ENCODE peak calls at places on chromosomes 1 and 21, in four cellular contexts. Y is H1, P is IMR-90, C is K562. K is an unnamed sample.

GRCh38 chr1:23931481-23931880 is 18.3 kb upstream of the CNR2 start:
- DNase-seq in Y (no peak), P (no peak), C (no peak), K (no peak)

GRCh38 chr1:116347678-116348077 is 25.4 kb upstream of the ATP1A1 start:
- DNase-seq in Y (no peak), P (no peak), C (no peak), K (no peak)

GRCh38 chr21:33682992-33683627 is 40.8 kb downstream of the ITSN1 start:
- DNase-seq in Y (peak; percentile 5), P (peak; percentile 88), C (no peak), K (peak; percentile 77)

GRCh38 chr1:58741689-58742553 is 41.9 kb downstream of the JUN start:
- DNase-seq in Y (no peak), P (no peak), C (no peak), K (no peak)

GRCh38 chr21:37264808-37265207 is 2.3 kb downstream of the VPS26C start:
- DNase-seq in Y (no peak), P (no peak), C (no peak), K (no peak)

GRCh38 chr1:91506071-91506470 is 5.4 kb downstream of the CDC7 start:
- DNase-seq in Y (no peak), P (no peak), C (no peak), K (no peak)

GRCh38 chr21:21675601-21676000 is 677.4 kb downstream of the NCAM2 start:
- DNase-seq in Y (no peak), P (no peak), C (no peak), K (no peak)

GRCh38 chr1:248853668-248854375 is 5.1 kb downstream of the ZNF692 start:
- DNase-seq in Y (no peak), P (no peak), C (no peak), K (no peak)

GRCh38 chr1:3250624-3251023 is 181.6 kb downstream of the PRDM16 start:
- DNase-seq in Y (no peak), P (no peak), C (no peak), K (no peak)

GRCh38 chr21:36697473-36698159 is 1.3 kb upstream of the SIM2 start:
- DNase-seq in Y (no peak), P (no peak), C (no peak), K (no peak)

GRCh38 chr1:241408170-241408569 is 51.2 kb upstream of the RGS7 start:
- DNase-seq in Y (no peak), P (peak; percentile 43), C (no peak), K (no peak)

GRCh38 chr1:2558861-2559260 is 2.7 kb downstream of the TNFRSF14 start:
- DNase-seq in Y (no peak), P (no peak), C (no peak), K (no peak)

GRCh38 chr1:37741130-37741529 is 23.8 kb downstream of the EPHA10 start:
- DNase-seq in Y (no peak), P (peak; percentile 6), C (no peak), K (peak; percentile 34)

GRCh38 chr1:12480748-12481362 is 137.2 kb downstream of the DHRS3 start:
- DNase-seq in Y (no peak), P (peak; percentile 96), C (no peak), K (peak; percentile 71)

GRCh38 chr1:243974451-243975292 is 76.4 kb upstream of the ZBTB18 start:
- DNase-seq in Y (no peak), P (peak; percentile 24), C (no peak), K (no peak)

GRCh38 chr1:36352141-36352909 is 28.9 kb upstream of the EVA1B start:
- DNase-seq in Y (no peak), P (peak; percentile 42), C (no peak), K (no peak)

GRCh38 chr1:173113015-173113741 is 62.4 kb upstream of the TNFSF18 start:
- DNase-seq in Y (no peak), P (peak; percentile 85), C (no peak), K (no peak)

GRCh38 chr1:248821101-248821500 is 4.6 kb downstream of the SH3BP5L start:
- DNase-seq in Y (no peak), P (peak; percentile 87), C (no peak), K (peak; percentile 56)

GRCh38 chr1:156836892-156837291 is 20.2 kb upstream of the SH2D2A start:
- DNase-seq in Y (no peak), P (no peak), C (no peak), K (no peak)

GRCh38 chr1:32770221-32770731 is 46.9 kb downstream of the YARS1 start:
- DNase-seq in Y (no peak), P (no peak), C (no peak), K (no peak)

GRCh38 chr1:247111636-247112478 is 7.7 kb upstream of the ZNF669 start:
- DNase-seq in Y (no peak), P (peak; percentile 47), C (peak; percentile 84), K (peak; percentile 27)

GRCh38 chr1:8384577-8384976 is 66.7 kb downstream of the SLC45A1 start:
- DNase-seq in Y (no peak), P (no peak), C (no peak), K (no peak)

GRCh38 chr1:210586785-210587184 is 258.1 kb downstream of the HHAT start:
- DNase-seq in Y (no peak), P (no peak), C (no peak), K (no peak)

GRCh38 chr1:33466159-33466558 is 6.3 kb upstream of the ZSCAN20 start:
- DNase-seq in Y (no peak), P (no peak), C (no peak), K (no peak)

GRCh38 chr1:197633447-197634039 is 141.7 kb downstream of the DENND1B start:
- DNase-seq in Y (no peak), P (no peak), C (no peak), K (no peak)

GRCh38 chr1:38609166-38609880 is 250.2 kb downstream of the RRAGC start:
- DNase-seq in Y (no peak), P (no peak), C (no peak), K (no peak)

GRCh38 chr1:85317580-85317979 is 41.1 kb upstream of the BCL10 start:
- DNase-seq in Y (no peak), P (no peak), C (no peak), K (no peak)

GRCh38 chr1:202202500-202203168 is 9.0 kb downstream of the LGR6 start:
- DNase-seq in Y (no peak), P (no peak), C (no peak), K (no peak)

GRCh38 chr1:241738710-241739109 is 86.6 kb downstream of the WDR64 start:
- DNase-seq in Y (no peak), P (no peak), C (no peak), K (no peak)

GRCh38 chr1:27021347-27022031 is 8.8 kb upstream of the TENT5B start:
- DNase-seq in Y (no peak), P (peak; percentile 41), C (no peak), K (no peak)

GRCh38 chr1:22753396-22754083 is 42.9 kb downstream of the EPHB2 start:
- DNase-seq in Y (no peak), P (peak; percentile 82), C (no peak), K (no peak)

GRCh38 chr21:42202321-42202720 is 16.6 kb upstream of the ABCG1 start:
- DNase-seq in Y (no peak), P (no peak), C (no peak), K (no peak)

GRCh38 chr1:8396912-8397406 is 79.0 kb downstream of the SLC45A1 start:
- DNase-seq in Y (no peak), P (peak; percentile 99), C (no peak), K (peak; percentile 67)

GRCh38 chr1:89765774-89766173 is 55.1 kb upstream of the LRRC8D start:
- DNase-seq in Y (no peak), P (no peak), C (no peak), K (no peak)

GRCh38 chr1:89762431-89762800 is 58.4 kb upstream of the LRRC8D start:
- DNase-seq in Y (no peak), P (no peak), C (no peak), K (no peak)

GRCh38 chr1:89761901-89762300 is 58.9 kb upstream of the LRRC8D start:
- DNase-seq in Y (no peak), P (no peak), C (no peak), K (no peak)

GRCh38 chr1:89762801-89763648 is 57.8 kb upstream of the LRRC8D start:
- DNase-seq in Y (peak; percentile 58), P (peak; percentile 78), C (peak; percentile 88), K (peak; percentile 67)

DNA sequence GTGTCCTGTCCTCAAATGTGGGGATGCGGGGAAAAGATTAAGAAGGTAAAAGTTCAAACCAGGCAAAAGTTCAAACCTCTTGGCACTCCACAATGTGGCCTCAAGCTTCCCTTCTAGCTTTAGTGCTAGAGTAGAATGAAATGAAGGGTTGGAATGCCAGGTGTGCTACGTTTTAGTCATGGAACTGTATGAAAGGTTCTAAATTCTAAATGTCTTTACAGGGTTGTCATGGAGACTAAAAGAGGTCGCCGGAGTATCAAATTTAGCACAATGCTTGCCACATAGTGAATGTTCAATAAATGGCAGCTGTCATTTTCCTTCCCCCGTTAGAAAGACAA is 57.2 kb upstream of the LRRC8D start:
- DNase-seq in Y (no peak), P (no peak), C (no peak), K (no peak)
- TF ChIP-seq MAFK in Y (no peak), P (no peak), C (no peak), K (no peak)

GRCh38 chr1:148264374-148265276 is 112.5 kb upstream of the NBPF11 start:
- DNase-seq in Y (peak; percentile 95), P (peak; percentile 71), C (peak; percentile 71), K (peak; percentile 99)
- TF ChIP-seq MAFK in Y (peak; percentile 88), P (peak; percentile 27), C (peak; percentile 84), K (peak; percentile 100)

DNA sequence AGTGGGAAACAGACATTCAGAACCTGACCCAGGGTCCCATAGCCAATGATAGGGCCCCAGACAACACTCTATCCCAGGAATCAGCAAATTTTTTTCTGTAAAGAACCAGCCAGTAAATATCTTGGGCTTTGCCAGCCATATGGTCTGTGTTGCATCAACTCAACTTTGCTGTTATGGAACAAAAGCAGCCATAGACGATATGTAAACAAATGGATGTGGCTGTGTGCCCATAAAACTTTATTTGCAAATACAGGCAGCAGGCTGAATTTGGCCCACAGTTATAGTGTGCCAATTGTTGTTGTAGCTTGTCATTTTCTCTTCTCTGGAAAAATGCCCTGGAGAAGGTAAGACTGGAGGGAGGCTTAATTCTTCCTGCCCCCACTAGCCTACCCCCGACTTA is 431.1 kb upstream of the VAMP3 start:
- DNase-seq in Y (no peak), P (peak; percentile 41), C (no peak), K (no peak)
- TF ChIP-seq MAFK in Y (no peak), P (no peak), C (no peak), K (no peak)

DNA sequence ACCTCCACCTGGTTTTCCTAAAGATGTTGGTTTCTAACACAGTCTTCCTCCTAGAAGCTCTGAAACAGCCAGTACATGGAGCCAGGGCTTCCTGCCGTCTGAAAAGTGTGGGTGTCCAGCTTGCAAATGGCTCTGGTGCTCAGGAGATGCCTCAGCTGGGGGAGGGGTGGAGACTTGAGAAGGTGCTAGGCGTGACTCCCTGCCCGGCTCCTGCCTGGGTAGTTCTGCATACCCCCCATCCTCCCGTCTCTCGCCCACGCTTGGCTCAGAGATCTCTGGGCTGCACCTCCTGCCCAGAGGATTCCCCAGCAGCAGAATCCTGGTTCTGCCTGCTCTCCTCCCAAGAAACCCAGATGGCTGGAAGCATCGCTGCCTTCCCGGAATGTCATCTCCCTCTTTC is 16.9 kb downstream of the STUM start:
- DNase-seq in Y (no peak), P (no peak), C (no peak), K (no peak)
- TF ChIP-seq MAFK in Y (no peak), P (no peak), C (no peak), K (no peak)

GRCh38 chr1:53559391-53559815 is 100.2 kb downstream of the DMRTB1 start:
- DNase-seq in Y (no peak), P (no peak), C (no peak), K (no peak)
- TF ChIP-seq MAFK in Y (no peak), P (no peak), C (no peak), K (no peak)